ENCODE peak calls at places on chromosomes 12 and 14, in ten cellular contexts. D is tibial nerve, Z is mucosa of descending colon, Y is AG09309, O is A549, A is HFF-Myc, N is choroid plexus epithelial cell, K is OCI-LY7, R is HepG2, H is brain microvascular endothelial cell. C is an unnamed sample.

GRCh38 chr12:1852076-1852475 is 31.7 kb downstream of the LRTM2 start:
- DNase-seq in D (no peak), Z (no peak), Y (no peak), O (no peak), A (no peak), N (no peak), K (no peak), R (no peak), H (no peak), C (no peak)

GRCh38 chr12:98456583-98457573 is 58.5 kb upstream of the TMPO start:
- DNase-seq in D (no peak), Z (peak), Y (no peak), O (no peak), A (no peak), N (peak), K (no peak), R (no peak), H (no peak), C (no peak)

GRCh38 chr14:53850714-53851296 is 105.8 kb downstream of the BMP4 start:
- DNase-seq in D (no peak), Z (no peak), Y (no peak), O (peak), A (peak), N (peak), K (no peak), R (peak), H (peak), C (peak)

GRCh38 chr12:99087278-99087677 is 442.2 kb downstream of the APAF1 start:
- DNase-seq in D (no peak), Z (no peak), Y (no peak), O (no peak), A (no peak), N (peak), K (no peak), R (no peak), H (no peak), C (no peak)

GRCh38 chr14:99679996-99680395 is 4.1 kb upstream of the CYP46A1 start:
- DNase-seq in D (no peak), Z (no peak), Y (no peak), O (no peak), A (no peak), N (no peak), K (no peak), R (no peak), H (no peak), C (no peak)

GRCh38 chr12:26298785-26299621 is 103.6 kb downstream of the SSPN start:
- DNase-seq in D (no peak), Z (no peak), Y (no peak), O (peak), A (no peak), N (peak), K (peak), R (no peak), H (peak), C (peak)

GRCh38 chr12:63348544-63348943 is 197.5 kb upstream of the AVPR1A start:
- DNase-seq in D (no peak), Z (no peak), Y (no peak), O (no peak), A (no peak), N (no peak), K (no peak), R (no peak), H (no peak), C (no peak)

GRCh38 chr12:12915654-12916053 is 24.3 kb downstream of the GPRC5A start:
- DNase-seq in D (no peak), Z (no peak), Y (no peak), O (peak), A (no peak), N (no peak), K (no peak), R (no peak), H (no peak), C (no peak)

GRCh38 chr14:100325231-100325632 is 2.1 kb downstream of the SLC25A47 start:
- DNase-seq in D (no peak), Z (no peak), Y (no peak), O (no peak), A (no peak), N (no peak), K (no peak), R (no peak), H (no peak), C (no peak)

GRCh38 chr14:66233571-66233970 is 252.6 kb upstream of the CCDC196 start:
- DNase-seq in D (no peak), Z (no peak), Y (no peak), O (no peak), A (no peak), N (no peak), K (no peak), R (no peak), H (no peak), C (no peak)

GRCh38 chr12:90262261-90262660 is 553.6 kb upstream of the ATP2B1 start:
- DNase-seq in D (no peak), Z (no peak), Y (no peak), O (peak), A (no peak), N (peak), K (no peak), R (no peak), H (peak), C (no peak)

GRCh38 chr12:109065154-109065852 is 12.9 kb downstream of the USP30 start:
- DNase-seq in D (no peak), Z (no peak), Y (no peak), O (no peak), A (no peak), N (peak), K (no peak), R (peak), H (no peak), C (no peak)

GRCh38 chr14:102517412-102518062 is 8.0 kb upstream of the ANKRD9 start:
- DNase-seq in D (no peak), Z (peak), Y (no peak), O (no peak), A (no peak), N (no peak), K (no peak), R (no peak), H (no peak), C (no peak)

GRCh38 chr12:55728932-55729591 is at the start of gene CD63:
- DNase-seq in D (peak), Z (peak), Y (no peak), O (peak), A (no peak), N (peak), K (peak), R (peak), H (peak), C (no peak)

GRCh38 chr12:3732901-3733300 is 20.0 kb downstream of the CRACR2A start:
- DNase-seq in D (no peak), Z (peak), Y (no peak), O (no peak), A (no peak), N (no peak), K (no peak), R (no peak), H (no peak), C (no peak)

GRCh38 chr12:56916996-56917333 is 17.2 kb downstream of the SDR9C7 start:
- DNase-seq in D (no peak), Z (no peak), Y (no peak), O (no peak), A (no peak), N (no peak), K (no peak), R (no peak), H (no peak), C (no peak)

GRCh38 chr14:24607081-24607480 is 2.4 kb downstream of the GZMH start:
- DNase-seq in D (no peak), Z (no peak), Y (no peak), O (no peak), A (no peak), N (no peak), K (no peak), R (no peak), H (no peak), C (no peak)

GRCh38 chr14:55298423-55298822 is 27.2 kb downstream of the FBXO34 start:
- DNase-seq in D (no peak), Z (no peak), Y (no peak), O (no peak), A (no peak), N (no peak), K (no peak), R (no peak), H (no peak), C (no peak)

GRCh38 chr14:34944744-34945143 is 38.0 kb upstream of the SRP54 start:
- DNase-seq in D (no peak), Z (no peak), Y (no peak), O (no peak), A (no peak), N (no peak), K (no peak), R (no peak), H (no peak), C (no peak)

GRCh38 chr12:118850244-118850825 is 131.0 kb upstream of the SRRM4 start:
- DNase-seq in D (no peak), Z (no peak), Y (no peak), O (peak), A (no peak), N (no peak), K (peak), R (peak), H (peak), C (no peak)

GRCh38 chr12:622420-622819 is 40.8 kb downstream of the NINJ2 start:
- DNase-seq in D (no peak), Z (no peak), Y (no peak), O (no peak), A (no peak), N (no peak), K (no peak), R (no peak), H (no peak), C (no peak)

GRCh38 chr14:29350496-29350895 is 577.2 kb downstream of the PRKD1 start:
- DNase-seq in D (no peak), Z (no peak), Y (no peak), O (no peak), A (no peak), N (no peak), K (no peak), R (no peak), H (no peak), C (no peak)

GRCh38 chr12:87469295-87469694 is 559.9 kb downstream of the C12orf50 start:
- DNase-seq in D (no peak), Z (no peak), Y (no peak), O (no peak), A (no peak), N (peak), K (no peak), R (no peak), H (peak), C (no peak)

GRCh38 chr12:59972941-59973340 is 377.1 kb downstream of the SLC16A7 start:
- DNase-seq in D (no peak), Z (no peak), Y (peak), O (peak), A (peak), N (peak), K (no peak), R (peak), H (peak), C (peak)

GRCh38 chr12:67459173-67459572 is 189.4 kb upstream of the DYRK2 start:
- DNase-seq in D (no peak), Z (no peak), Y (no peak), O (no peak), A (no peak), N (no peak), K (no peak), R (no peak), H (no peak), C (no peak)

GRCh38 chr14:51644215-51644969 is 7.3 kb upstream of the FRMD6 start:
- DNase-seq in D (no peak), Z (no peak), Y (peak), O (no peak), A (no peak), N (no peak), K (no peak), R (no peak), H (no peak), C (no peak)

GRCh38 chr12:93001407-93001806 is 72.3 kb upstream of the EEA1 start:
- DNase-seq in D (no peak), Z (no peak), Y (no peak), O (no peak), A (no peak), N (no peak), K (no peak), R (no peak), H (no peak), C (no peak)

GRCh38 chr12:125098676-125099406 is 33.6 kb downstream of the AACS start:
- DNase-seq in D (no peak), Z (no peak), Y (no peak), O (no peak), A (no peak), N (no peak), K (no peak), R (no peak), H (no peak), C (no peak)

GRCh38 chr12:116916714-116917114 is 6.0 kb downstream of the FBXW8 start:
- DNase-seq in D (no peak), Z (no peak), Y (peak), O (peak), A (peak), N (peak), K (peak), R (peak), H (peak), C (no peak)

GRCh38 chr14:60487211-60487610 is 1.3 kb upstream of the C14orf39 start:
- DNase-seq in D (no peak), Z (no peak), Y (no peak), O (no peak), A (no peak), N (no peak), K (no peak), R (no peak), H (no peak), C (no peak)

GRCh38 chr14:33464563-33464962 is 486.3 kb downstream of the EGLN3 start:
- DNase-seq in D (no peak), Z (no peak), Y (no peak), O (no peak), A (no peak), N (no peak), K (no peak), R (no peak), H (no peak), C (no peak)

GRCh38 chr12:7483343-7483742 is 20.2 kb downstream of the CD163 start:
- DNase-seq in D (no peak), Z (no peak), Y (no peak), O (no peak), A (no peak), N (no peak), K (no peak), R (no peak), H (no peak), C (no peak)

GRCh38 chr12:6306151-6306550 is 4.3 kb upstream of the PLEKHG6 start:
- DNase-seq in D (no peak), Z (no peak), Y (no peak), O (no peak), A (no peak), N (no peak), K (no peak), R (no peak), H (no peak), C (no peak)

DNA sequence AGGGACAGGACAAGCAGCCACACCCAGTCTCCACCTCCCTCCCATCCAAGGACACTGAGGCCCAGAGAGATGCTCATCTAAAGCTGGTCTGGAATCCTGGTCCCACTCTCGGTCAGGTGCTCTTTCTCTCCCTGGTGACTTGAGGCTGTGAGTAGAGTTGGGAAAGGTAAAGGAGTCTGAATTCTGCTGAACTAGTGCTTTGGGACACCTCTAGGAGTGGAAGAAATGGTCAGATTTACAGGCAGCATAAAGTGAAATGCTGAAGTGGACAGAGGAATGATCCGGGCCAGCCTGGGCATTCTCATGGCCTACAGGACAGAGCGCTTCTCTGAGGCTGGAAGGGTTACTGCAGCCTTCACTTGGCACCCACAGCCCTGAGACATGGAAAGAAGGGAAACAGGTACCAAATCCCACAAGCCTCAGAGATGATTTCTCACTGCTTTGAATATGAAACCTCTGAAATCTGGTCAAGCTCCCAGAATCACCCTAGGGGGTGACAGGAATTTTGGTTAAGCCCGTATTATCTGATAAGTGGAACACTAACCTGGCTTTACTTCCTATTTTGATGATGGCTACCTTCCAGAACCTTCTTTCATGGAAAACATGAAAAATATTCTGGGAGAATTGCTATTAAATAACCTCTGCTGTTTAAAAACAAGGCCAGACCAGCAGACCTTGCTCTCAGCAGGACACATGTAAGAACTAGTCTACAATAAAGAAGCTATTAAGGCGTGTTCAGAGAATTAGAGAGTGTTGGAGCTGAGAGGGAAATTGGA is 281.7 kb downstream of the ZFP36L1 start:
- DNase-seq in D (peak), Z (no peak), Y (no peak), O (no peak), A (no peak), N (peak), K (no peak), R (no peak), H (no peak), C (no peak)
- TF ChIP-seq CTCF in D (no peak), Z (no peak), Y (no peak), O (no peak), A (no peak), N (peak), K (no peak), R (no peak), H (no peak), C (peak)

DNA sequence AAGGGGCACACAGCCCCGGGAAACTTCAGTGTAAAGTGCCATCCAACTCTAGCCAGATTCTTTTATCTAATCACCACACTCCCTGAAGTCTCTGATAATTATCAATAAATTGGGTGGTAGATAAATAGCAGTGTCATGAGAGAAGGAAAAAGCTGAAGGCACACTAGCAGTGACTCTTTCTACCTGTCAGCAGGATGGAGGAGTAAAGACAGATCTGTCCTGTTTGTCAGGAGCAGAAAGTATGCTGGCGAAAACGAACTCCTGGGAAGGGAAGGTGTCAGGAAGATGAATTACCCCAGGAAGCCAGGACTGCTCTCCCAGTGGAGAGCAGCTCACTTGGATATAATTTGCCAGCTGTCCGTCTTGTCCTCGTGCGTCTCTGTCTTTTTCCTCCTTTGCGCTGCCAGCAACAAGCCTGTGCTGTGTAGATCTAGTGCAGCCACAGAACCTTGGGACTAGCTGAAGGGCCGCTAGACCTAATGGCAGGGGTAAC is 981.9 kb downstream of the DIO2 start:
- DNase-seq in D (no peak), Z (no peak), Y (no peak), O (no peak), A (no peak), N (no peak), K (no peak), R (no peak), H (no peak), C (no peak)
- H3K4me3 ChIP-seq in D (no peak), Z (no peak), Y (no peak), O (no peak), A (no peak), N (no peak), K (no peak), R (no peak), H (no peak), C (no peak)

GRCh38 chr14:103628221-103628683 is 759 bp upstream of the KLC1 start:
- DNase-seq in D (peak), Z (peak), Y (no peak), O (peak), A (no peak), N (peak), K (peak), R (no peak), H (peak), C (no peak)

GRCh38 chr14:103629503-103630121 is 601 bp downstream of the KLC1 start:
- DNase-seq in D (peak), Z (peak), Y (no peak), O (no peak), A (no peak), N (no peak), K (peak), R (no peak), H (no peak), C (no peak)

GRCh38 chr14:103630364-103631108 is 1.5 kb downstream of the KLC1 start:
- DNase-seq in D (no peak), Z (no peak), Y (no peak), O (no peak), A (no peak), N (no peak), K (no peak), R (no peak), H (no peak), C (no peak)

GRCh38 chr14:103627073-103628025 is 1.7 kb upstream of the KLC1 start:
- DNase-seq in D (no peak), Z (peak), Y (no peak), O (no peak), A (no peak), N (no peak), K (no peak), R (no peak), H (no peak), C (no peak)

GRCh38 chr14:103628684-103629502 is at the start of gene KLC1:
- DNase-seq in D (peak), Z (peak), Y (no peak), O (peak), A (no peak), N (peak), K (peak), R (no peak), H (no peak), C (no peak)
- TF ChIP-seq CTCF in D (no peak), Z (no peak), Y (no peak), O (no peak), A (no peak), N (no peak), K (no peak), R (no peak), H (no peak), C (no peak)

DNA sequence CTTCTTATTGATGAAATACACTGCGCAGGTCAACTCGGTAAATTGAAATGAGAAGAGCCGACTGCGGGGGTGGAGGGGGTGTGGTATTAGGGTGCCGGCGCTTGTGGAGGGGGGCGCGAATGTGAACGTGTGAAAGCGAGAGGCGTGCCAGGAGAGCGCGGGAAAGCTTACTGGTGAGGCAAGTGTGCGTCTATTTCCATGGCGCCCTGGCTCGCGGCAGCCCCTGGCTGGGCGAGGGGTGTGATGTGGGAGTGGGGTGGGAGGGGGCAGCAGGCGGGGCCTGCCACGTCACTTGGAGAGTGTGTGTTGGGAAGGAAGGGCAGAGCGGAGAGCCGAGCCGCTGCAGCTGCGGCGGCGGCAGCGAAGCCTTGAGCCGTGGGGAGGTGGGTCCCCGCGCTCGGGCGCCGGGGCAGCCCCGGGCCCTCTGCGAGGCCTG is 88.8 kb downstream of the GALNT8 start:
- DNase-seq in D (no peak), Z (no peak), Y (no peak), O (no peak), A (no peak), N (no peak), K (no peak), R (no peak), H (no peak), C (no peak)
- H3K4me3 ChIP-seq in D (peak), Z (no peak), Y (no peak), O (no peak), A (no peak), N (no peak), K (no peak), R (no peak), H (peak), C (no peak)

DNA sequence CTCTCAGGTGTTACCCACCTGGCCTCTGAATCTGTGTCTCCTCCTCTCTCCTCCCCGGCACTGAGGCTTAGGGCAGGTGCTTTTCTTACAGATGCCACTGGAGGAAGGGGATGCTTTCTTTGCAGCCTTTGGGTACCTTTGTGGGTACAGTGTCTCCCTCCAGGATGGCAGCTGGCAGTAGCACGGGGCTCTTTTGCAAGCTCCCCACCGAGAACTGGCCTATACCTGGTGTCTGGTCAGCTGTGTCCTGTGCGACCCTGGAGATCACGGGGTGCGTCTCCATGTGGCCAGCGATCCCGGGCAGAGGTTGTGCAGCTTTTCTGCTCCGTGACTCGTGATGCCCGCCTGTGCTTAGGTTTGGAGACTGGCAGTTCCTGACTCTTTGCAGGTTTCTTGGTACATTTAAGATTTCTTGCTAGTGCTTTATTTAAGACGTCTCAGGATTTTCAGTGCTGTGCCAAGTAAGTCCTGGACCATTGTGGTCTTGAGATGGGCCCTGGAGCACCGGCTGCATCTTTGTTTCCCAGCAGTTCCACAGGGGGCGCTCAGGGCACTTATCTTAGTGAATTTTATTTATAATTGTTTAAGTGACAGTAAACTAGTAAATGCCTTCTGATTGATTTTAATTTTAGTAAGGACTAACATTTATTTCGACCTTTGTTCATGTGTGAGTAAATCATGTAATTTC is 68.9 kb downstream of the DDX51 start:
- DNase-seq in D (no peak), Z (no peak), Y (no peak), O (no peak), A (no peak), N (peak), K (no peak), R (no peak), H (no peak), C (no peak)
- TF ChIP-seq CTCF in D (no peak), Z (no peak), Y (no peak), O (peak), A (peak), N (peak), K (peak), R (peak), H (peak), C (peak)

C was measured in BJ.